ENCODE peak calls at places on chromosomes 11 and 22, in nine cellular contexts. D is naive thymus-derived CD8-positive, alpha-beta T cell; C is activated CD4-positive, alpha-beta T cell treated with anti-CD3 and anti-CD28 coated beads, Interleukin-2, amount 10 ng/mL, durations not matched to agents 7 days and 5 days; O is NCI-H1417; A is sciatic nerve; L is HFFc6; X is Daoy; Y is NCI-H1092 treated with DMSO at 0.1 percent for 48 hours; Q is naive thymus-derived CD4-positive, alpha-beta T cell. S is an unnamed sample.

GRCh38 chr22:33083212-33083611 is 25.0 kb upstream of the SYN3 start:
- DNase-seq in D (no peak), C (no peak), O (no peak), A (no peak), L (no peak), X (no peak), Y (no peak), Q (no peak), S (no peak)

GRCh38 chr11:123188508-123189165 is 6.4 kb downstream of the CLMP start:
- DNase-seq in D (no peak), C (no peak), O (no peak), A (no peak), L (peak; percentile 81), X (peak; percentile 70), Y (peak; percentile 28), Q (no peak), S (no peak)

GRCh38 chr11:38598413-38598812 is 2000.4 kb upstream of the RAG2 start:
- DNase-seq in D (no peak), C (no peak), O (no peak), A (no peak), L (no peak), X (no peak), Y (no peak), Q (no peak), S (no peak)

GRCh38 chr11:61610905-61611304 is 30.0 kb upstream of the SYT7 start:
- DNase-seq in D (no peak), C (no peak), O (no peak), A (no peak), L (no peak), X (no peak), Y (peak; percentile 78), Q (no peak), S (no peak)

GRCh38 chr22:23256986-23257888 is 76.9 kb downstream of the BCR start:
- DNase-seq in D (no peak), C (no peak), O (no peak), A (peak; percentile 83), L (peak; percentile 10), X (no peak), Y (no peak), Q (no peak), S (no peak)

GRCh38 chr11:46273511-46274205 is 3.8 kb upstream of the CREB3L1 start:
- DNase-seq in D (no peak), C (no peak), O (peak; percentile 48), A (no peak), L (no peak), X (no peak), Y (peak; percentile 25), Q (no peak), S (no peak)

GRCh38 chr22:36384766-36385400 is 2.9 kb downstream of the MYH9 start:
- DNase-seq in D (peak; percentile 78), C (peak; percentile 67), O (peak; percentile 15), A (no peak), L (no peak), X (no peak), Y (no peak), Q (peak; percentile 86), S (peak; percentile 62)

GRCh38 chr11:102989379-102990047 is 34.0 kb upstream of the MMP13 start:
- DNase-seq in D (no peak), C (no peak), O (no peak), A (no peak), L (peak; percentile 47), X (peak; percentile 20), Y (no peak), Q (no peak), S (no peak)

GRCh38 chr11:2769409-2769778 is 69.6 kb upstream of the KCNQ1OT1 start:
- DNase-seq in D (no peak), C (peak; percentile 2), O (no peak), A (no peak), L (no peak), X (no peak), Y (no peak), Q (no peak), S (no peak)

GRCh38 chr11:64484308-64485061 is 106.5 kb upstream of the SLC22A12 start:
- DNase-seq in D (no peak), C (no peak), O (no peak), A (no peak), L (no peak), X (no peak), Y (no peak), Q (no peak), S (no peak)

GRCh38 chr11:65436412-65437032 is 13.9 kb downstream of the NEAT1 start:
- DNase-seq in D (no peak), C (no peak), O (no peak), A (peak; percentile 58), L (no peak), X (no peak), Y (no peak), Q (no peak), S (no peak)

GRCh38 chr11:72951815-72952340 is 137.7 kb downstream of the ATG16L2 start:
- DNase-seq in D (no peak), C (no peak), O (no peak), A (no peak), L (no peak), X (no peak), Y (no peak), Q (no peak), S (peak; percentile 11)

GRCh38 chr11:88520391-88520790 is 182.9 kb upstream of the CTSC start:
- DNase-seq in D (no peak), C (no peak), O (no peak), A (no peak), L (peak; percentile 33), X (no peak), Y (no peak), Q (no peak), S (no peak)

GRCh38 chr22:26471522-26471921 is 12.1 kb downstream of the HPS4 start:
- DNase-seq in D (no peak), C (no peak), O (no peak), A (no peak), L (peak; percentile 48), X (peak; percentile 98), Y (no peak), Q (no peak), S (no peak)

GRCh38 chr11:114135737-114136151 is 76.2 kb downstream of the ZBTB16 start:
- DNase-seq in D (no peak), C (no peak), O (no peak), A (no peak), L (peak; percentile 66), X (peak; percentile 33), Y (no peak), Q (no peak), S (peak; percentile 89)

GRCh38 chr11:63920870-63921417 is 4.0 kb upstream of the RCOR2 start:
- DNase-seq in D (no peak), C (peak; percentile 21), O (no peak), A (no peak), L (no peak), X (no peak), Y (no peak), Q (no peak), S (no peak)

GRCh38 chr11:96113100-96113710 is 189.3 kb upstream of the MTMR2 start:
- DNase-seq in D (no peak), C (no peak), O (no peak), A (no peak), L (peak; percentile 60), X (peak; percentile 12), Y (no peak), Q (no peak), S (no peak)

GRCh38 chr22:22754961-22755777 is 110.8 kb downstream of the GGTLC2 start:
- DNase-seq in D (no peak), C (no peak), O (no peak), A (no peak), L (no peak), X (no peak), Y (no peak), Q (no peak), S (no peak)

GRCh38 chr11:73141031-73141308 is 1.1 kb downstream of the FCHSD2 start:
- DNase-seq in D (no peak), C (peak; percentile 26), O (no peak), A (peak; percentile 65), L (no peak), X (no peak), Y (peak; percentile 65), Q (peak; percentile 19), S (no peak)

GRCh38 chr11:44886765-44887164 is 63.9 kb downstream of the TP53I11 start:
- DNase-seq in D (no peak), C (no peak), O (no peak), A (no peak), L (peak; percentile 76), X (peak; percentile 32), Y (no peak), Q (no peak), S (no peak)

GRCh38 chr22:49014227-49015201 is 813.2 kb downstream of the BRD1 start:
- DNase-seq in D (no peak), C (no peak), O (no peak), A (peak; percentile 47), L (no peak), X (no peak), Y (no peak), Q (no peak), S (no peak)

GRCh38 chr22:46942816-46943783 is 180.7 kb downstream of the TBC1D22A start:
- DNase-seq in D (no peak), C (no peak), O (no peak), A (no peak), L (no peak), X (no peak), Y (no peak), Q (no peak), S (no peak)

GRCh38 chr11:8714622-8715225 is 32.1 kb downstream of the RPL27A start:
- DNase-seq in D (no peak), C (no peak), O (no peak), A (no peak), L (no peak), X (peak; percentile 28), Y (no peak), Q (no peak), S (no peak)